ENCODE peak calls at places on chromosomes 12 and 14, in nine cellular contexts. M is hippocampal formation, R is H9, B is GM19239, Z is NCI-H2081, T is iPS-NIHi11, A is NCI-H1092 treated with DMSO at 0.1 percent for 48 hours, D is germinal center, V is H1. W is an unnamed sample.
A peak's percentile ranks its signal among the peaks of the same experiment; 100 is the strongest.

GRCh38 chr12:85509857-85510256 is 229.8 kb downstream of the ALX1 start:
- DNase-seq in T (no peak), V (no peak), M (no peak), D (no peak), Z (no peak), A (no peak), R (no peak), B (peak; percentile 1), W (peak; percentile 30)

GRCh38 chr12:92469837-92470236 is 233.0 kb upstream of the PLEKHG7 start:
- DNase-seq in T (no peak), Z (no peak), M (no peak), A (no peak), B (no peak), V (no peak), D (no peak), R (no peak), W (no peak)

GRCh38 chr12:114863911-114864310 is 179.9 kb upstream of the TBX3 start:
- DNase-seq in T (no peak), A (no peak), B (no peak), R (no peak), M (no peak), V (no peak), D (no peak), Z (no peak), W (no peak)

GRCh38 chr12:124504273-124505000 is 63.0 kb downstream of the NCOR2 start:
- DNase-seq in V (no peak), T (no peak), D (no peak), A (no peak), B (no peak), M (no peak), R (no peak), Z (peak; percentile 15), W (no peak)

GRCh38 chr14:28057286-28058011 is 709.1 kb upstream of the FOXG1 start:
- DNase-seq in A (no peak), T (no peak), R (no peak), M (no peak), B (no peak), V (no peak), Z (no peak), D (no peak), W (no peak)

GRCh38 chr12:94457331-94457730 is 2.3 kb downstream of the CEP83 start:
- DNase-seq in B (no peak), V (no peak), D (no peak), Z (no peak), A (no peak), R (no peak), M (no peak), T (no peak), W (no peak)

GRCh38 chr12:2958432-2959193 is 584 bp upstream of the TEAD4 start:
- DNase-seq in M (no peak), V (peak; percentile 79), Z (peak; percentile 74), D (peak; percentile 22), T (peak; percentile 89), R (peak; percentile 74), A (peak; percentile 21), B (no peak), W (no peak)

GRCh38 chr14:101721951-101722661 is 39.4 kb upstream of the PPP2R5C start:
- DNase-seq in M (no peak), T (peak; percentile 28), R (peak; percentile 90), A (no peak), Z (no peak), B (no peak), V (no peak), D (peak; percentile 34), W (no peak)

GRCh38 chr14:91267965-91268437 is 23.5 kb upstream of the GPR68 start:
- DNase-seq in D (no peak), T (no peak), V (no peak), Z (no peak), R (no peak), B (no peak), A (no peak), M (no peak), W (no peak)

GRCh38 chr12:79549531-79550271 is 141.1 kb downstream of the PAWR start:
- DNase-seq in R (no peak), Z (no peak), B (no peak), A (no peak), T (no peak), D (no peak), V (no peak), M (no peak), W (no peak)

GRCh38 chr12:48002179-48002601 is 2.1 kb downstream of the COL2A1 start:
- DNase-seq in V (peak; percentile 66), M (no peak), Z (peak; percentile 28), T (peak; percentile 56), A (no peak), R (peak; percentile 64), D (no peak), B (no peak), W (no peak)

GRCh38 chr14:94047581-94047980 is 21.4 kb downstream of the OTUB2 start:
- DNase-seq in A (no peak), V (no peak), T (no peak), D (no peak), M (no peak), Z (no peak), B (no peak), R (peak; percentile 14), W (no peak)

GRCh38 chr12:44377443-44378160 is 498.5 kb downstream of the NELL2 start:
- DNase-seq in D (no peak), B (no peak), T (no peak), A (peak; percentile 100), Z (peak; percentile 98), M (peak; percentile 19), R (no peak), V (no peak), W (no peak)

GRCh38 chr12:75337905-75338304 is 3.4 kb downstream of the GLIPR1L1 start:
- DNase-seq in T (no peak), B (no peak), V (no peak), M (no peak), D (no peak), Z (no peak), A (no peak), R (no peak), W (no peak)